ENCODE peak calls at places on chromosomes 3 and 15, in eight cellular contexts. T is right cardiac atrium; X is hepatocyte; M is CD4-positive, CD25-positive, alpha-beta regulatory T cell; H is suprapubic skin; C is GM23248; Y is right atrium auricular region; I is PC-3. U is an unnamed sample.

GRCh38 chr3:28376424-28376823 is 27.8 kb upstream of the AZI2 start:
- DNase-seq in M (no peak), X (peak; percentile 16), Y (no peak), I (no peak), H (no peak), T (no peak), C (peak; percentile 88), U (no peak)

GRCh38 chr15:42137461-42138261 is 18.8 kb downstream of the PLA2G4F start:
- DNase-seq in Y (no peak), M (no peak), T (no peak), H (peak; percentile 44), X (peak; percentile 69), C (peak; percentile 81), I (peak; percentile 81), U (no peak)

GRCh38 chr3:25804676-25805075 is 14.8 kb downstream of the OXSM start:
- DNase-seq in C (no peak), M (no peak), T (no peak), I (no peak), Y (no peak), X (no peak), H (no peak), U (no peak)

GRCh38 chr3:184259878-184260570 is 1.3 kb downstream of the CAMK2N2 start:
- DNase-seq in Y (no peak), H (no peak), M (peak; percentile 12), C (peak; percentile 68), I (peak; percentile 34), T (peak; percentile 76), X (peak; percentile 80), U (no peak)

GRCh38 chr15:74032046-74032445 is 37.5 kb downstream of the PML start:
- DNase-seq in C (no peak), I (no peak), T (no peak), M (no peak), Y (no peak), X (no peak), H (no peak), U (no peak)

GRCh38 chr3:21054064-21054463 is 696.9 kb downstream of the ZNF385D start:
- DNase-seq in T (no peak), M (no peak), C (no peak), X (no peak), Y (no peak), H (no peak), I (no peak), U (no peak)

GRCh38 chr15:31172606-31173005 is 71.1 kb upstream of the TRPM1 start:
- DNase-seq in T (no peak), Y (peak; percentile 49), H (no peak), C (no peak), I (no peak), X (no peak), M (no peak), U (no peak)

GRCh38 chr15:79091204-79091867 is 756 bp upstream of the RASGRF1 start:
- DNase-seq in I (no peak), Y (no peak), C (peak; percentile 43), M (no peak), X (peak; percentile 22), T (no peak), H (no peak), U (no peak)

GRCh38 chr15:69457304-69458280 is 5.0 kb downstream of the RPLP1 start:
- DNase-seq in C (no peak), M (no peak), I (no peak), T (no peak), H (no peak), X (no peak), Y (no peak), U (no peak)

GRCh38 chr3:118472586-118472985 is 562.1 kb downstream of the IGSF11 start:
- DNase-seq in X (peak; percentile 10), M (no peak), T (no peak), H (no peak), Y (no peak), I (peak; percentile 35), C (no peak), U (peak; percentile 48)

DNA sequence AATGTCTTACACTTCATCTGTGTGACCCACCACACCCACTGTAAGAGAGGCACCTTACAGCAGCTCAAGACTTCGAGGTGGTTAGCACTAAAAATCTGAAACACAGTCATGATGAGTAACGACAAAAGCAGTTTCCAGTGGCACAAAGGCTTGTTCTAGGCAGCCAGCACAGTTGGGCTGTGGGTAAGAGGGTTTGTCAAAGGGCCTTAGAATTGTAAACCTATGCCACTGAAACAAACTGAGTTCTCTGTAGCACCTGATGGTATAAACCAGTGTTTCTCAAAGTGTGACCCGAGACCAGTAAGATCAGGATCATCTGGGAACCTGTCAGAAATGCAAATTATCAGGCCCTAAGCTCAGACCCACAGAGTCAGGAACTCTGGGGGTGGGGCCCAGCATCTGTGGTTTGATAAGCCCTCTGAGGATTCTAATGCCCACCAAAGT is 36.5 kb downstream of the DAPK2 start:
- DNase-seq in C (peak; percentile 87), X (no peak), I (peak; percentile 83), Y (no peak), T (no peak), H (no peak), M (no peak), U (peak; percentile 68)
- H3K27ac ChIP-seq in C (peak overlapping the region; percentile 44), X (peak overlapping the region; percentile 76), I (peak overlapping the region; percentile 52), Y (peak overlapping the region; percentile 70), T (peak overlapping the region; percentile 66), H (peak overlapping the region; percentile 77), M (peak overlapping the region; percentile 28), U (peak overlapping the region; percentile 83)

GRCh38 chr3:127637971-127638370 is 9.0 kb downstream of the PODXL2 start:
- DNase-seq in C (no peak), T (no peak), H (no peak), Y (no peak), I (no peak), X (no peak), M (no peak), U (no peak)
- H3K27ac ChIP-seq in C (no peak overlapping the region), T (no peak overlapping the region), H (no peak overlapping the region), Y (no peak overlapping the region), I (no peak overlapping the region), X (no peak overlapping the region), M (no peak overlapping the region), U (no peak overlapping the region)

GRCh38 chr3:15303216-15303615 is 29.2 kb downstream of the SH3BP5 start:
- DNase-seq in T (no peak), Y (no peak), M (no peak), X (no peak), H (peak; percentile 40), I (no peak), C (no peak), U (no peak)
- H3K27ac ChIP-seq in T (no peak overlapping the region), Y (no peak overlapping the region), M (no peak overlapping the region), X (no peak overlapping the region), H (no peak overlapping the region), I (no peak overlapping the region), C (no peak overlapping the region), U (no peak overlapping the region)

GRCh38 chr3:125062904-125063618 is 7.3 kb upstream of the HEG1 start:
- DNase-seq in Y (peak; percentile 71), X (peak; percentile 59), C (peak; percentile 93), M (no peak), T (no peak), H (no peak), I (peak; percentile 94), U (peak; percentile 43)
- H3K27ac ChIP-seq in Y (peak overlapping the region; percentile 89), X (peak overlapping the region; percentile 57), C (peak overlapping the region; percentile 84), M (no peak overlapping the region), T (peak overlapping the region; percentile 94), H (no peak overlapping the region), I (peak overlapping the region; percentile 84), U (peak overlapping the region; percentile 62)

GRCh38 chr15:85318048-85318731 is 62.2 kb upstream of the AKAP13 start:
- DNase-seq in M (no peak), X (peak; percentile 38), H (no peak), Y (no peak), T (no peak), C (peak; percentile 89), I (peak; percentile 67), U (peak; percentile 66)
- H3K27ac ChIP-seq in M (peak overlapping the region; percentile 77), X (peak overlapping the region; percentile 35), H (peak overlapping the region; percentile 23), Y (no peak overlapping the region), T (no peak overlapping the region), C (peak overlapping the region; percentile 63), I (peak overlapping the region; percentile 61), U (peak overlapping the region; percentile 37)

DNA sequence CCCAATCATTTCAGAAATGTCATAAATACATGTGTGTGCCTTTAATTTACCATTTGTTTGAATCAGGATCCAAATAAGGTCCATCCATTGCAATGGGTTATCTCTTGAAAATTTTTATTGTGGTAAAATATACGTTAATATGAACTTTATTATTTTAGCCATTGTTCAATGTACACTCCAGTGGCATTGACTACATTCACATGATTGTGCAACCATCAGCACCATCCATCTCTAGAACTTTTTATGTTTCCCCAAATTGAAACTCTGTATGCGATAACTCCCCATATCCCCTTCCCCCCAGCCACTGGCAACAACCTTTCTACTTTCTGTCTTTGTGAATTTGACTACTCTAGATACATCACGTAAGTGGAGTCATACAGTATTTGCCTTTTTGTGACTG is 12.0 kb downstream of the CRTAP start:
- DNase-seq in M (no peak), H (no peak), I (no peak), Y (no peak), T (no peak), C (no peak), X (no peak), U (no peak)
- H3K27ac ChIP-seq in M (no peak overlapping the region), H (no peak overlapping the region), I (no peak overlapping the region), Y (no peak overlapping the region), T (no peak overlapping the region), C (no peak overlapping the region), X (no peak overlapping the region), U (no peak overlapping the region)